ENCODE peak calls at places on chromosomes 16 and 17, in four cellular contexts. One of them, this sample, is unnamed.

GRCh38 chr16:10421596-10421995 is 35.7 kb downstream of the ATF7IP2 start:
- DNase-seq in heart left ventricle: no peak
- DNase-seq in mucosa of descending colon: no peak
- DNase-seq in right atrium auricular region: no peak
- DNase-seq in this sample: no peak

GRCh38 chr16:35795361-35796029 is 2336.1 kb downstream of the TP53TG3F start:
- DNase-seq in heart left ventricle: no peak
- DNase-seq in mucosa of descending colon: no peak
- DNase-seq in right atrium auricular region: no peak
- DNase-seq in this sample: peak

GRCh38 chr16:86761117-86761971 is 183.0 kb downstream of the FOXL1 start:
- DNase-seq in heart left ventricle: peak
- DNase-seq in mucosa of descending colon: peak
- DNase-seq in right atrium auricular region: peak
- DNase-seq in this sample: peak

GRCh38 chr17:13197586-13197985 is 179.8 kb upstream of the ELAC2 start:
- DNase-seq in heart left ventricle: no peak
- DNase-seq in mucosa of descending colon: no peak
- DNase-seq in right atrium auricular region: no peak
- DNase-seq in this sample: no peak

GRCh38 chr16:48158296-48158695 is 2.5 kb upstream of the ABCC12 start:
- DNase-seq in heart left ventricle: no peak
- DNase-seq in mucosa of descending colon: no peak
- DNase-seq in right atrium auricular region: no peak
- DNase-seq in this sample: no peak

GRCh38 chr17:45262516-45263476 is 902 bp upstream of the SPATA32 start:
- DNase-seq in heart left ventricle: peak
- DNase-seq in mucosa of descending colon: no peak
- DNase-seq in right atrium auricular region: no peak
- DNase-seq in this sample: no peak

GRCh38 chr17:70521821-70522256 is 352.5 kb downstream of the KCNJ2 start:
- DNase-seq in heart left ventricle: peak
- DNase-seq in mucosa of descending colon: peak
- DNase-seq in right atrium auricular region: peak
- DNase-seq in this sample: peak

GRCh38 chr17:64741924-64742670 is 80.0 kb upstream of the SMURF2 start:
- DNase-seq in heart left ventricle: peak
- DNase-seq in mucosa of descending colon: no peak
- DNase-seq in right atrium auricular region: peak
- DNase-seq in this sample: peak

GRCh38 chr16:53743149-53743566 is 39.2 kb downstream of the FTO start:
- DNase-seq in heart left ventricle: no peak
- DNase-seq in mucosa of descending colon: peak
- DNase-seq in right atrium auricular region: no peak
- DNase-seq in this sample: no peak

GRCh38 chr16:69089091-69089912 is 16.2 kb upstream of the HAS3 start:
- DNase-seq in heart left ventricle: no peak
- DNase-seq in mucosa of descending colon: no peak
- DNase-seq in right atrium auricular region: no peak
- DNase-seq in this sample: peak

GRCh38 chr17:44065668-44066203 is 735 bp downstream of the LSM12 start:
- DNase-seq in heart left ventricle: no peak
- DNase-seq in mucosa of descending colon: peak
- DNase-seq in right atrium auricular region: no peak
- DNase-seq in this sample: no peak

GRCh38 chr16:84514874-84515835 is 10.7 kb upstream of the MEAK7 start:
- DNase-seq in heart left ventricle: no peak
- DNase-seq in mucosa of descending colon: peak
- DNase-seq in right atrium auricular region: no peak
- DNase-seq in this sample: no peak

GRCh38 chr16:67726106-67727034 is 7.3 kb upstream of the GFOD2 start:
- DNase-seq in heart left ventricle: no peak
- DNase-seq in mucosa of descending colon: no peak
- DNase-seq in right atrium auricular region: no peak
- DNase-seq in this sample: no peak

GRCh38 chr16:85583491-85584181 is 29.5 kb upstream of the GSE1 start:
- DNase-seq in heart left ventricle: no peak
- DNase-seq in mucosa of descending colon: no peak
- DNase-seq in right atrium auricular region: no peak
- DNase-seq in this sample: no peak

GRCh38 chr16:85055503-85056210 is 28.1 kb downstream of the KIAA0513 start:
- DNase-seq in heart left ventricle: no peak
- DNase-seq in mucosa of descending colon: peak
- DNase-seq in right atrium auricular region: peak
- DNase-seq in this sample: peak

GRCh38 chr17:82884341-82884871 is 44.6 kb upstream of the ZNF750 start:
- DNase-seq in heart left ventricle: peak
- DNase-seq in mucosa of descending colon: no peak
- DNase-seq in right atrium auricular region: no peak
- DNase-seq in this sample: no peak

GRCh38 chr16:86951831-86952598 is 365.2 kb downstream of the C16orf95 start:
- DNase-seq in heart left ventricle: peak
- DNase-seq in mucosa of descending colon: no peak
- DNase-seq in right atrium auricular region: peak
- DNase-seq in this sample: no peak

GRCh38 chr16:57810197-57811024 is 8.1 kb upstream of the KIFC3 start:
- DNase-seq in heart left ventricle: peak
- DNase-seq in mucosa of descending colon: peak
- DNase-seq in right atrium auricular region: peak
- DNase-seq in this sample: peak

GRCh38 chr17:50613596-50613995 is 21.1 kb upstream of the ABCC3 start:
- DNase-seq in heart left ventricle: no peak
- DNase-seq in mucosa of descending colon: no peak
- DNase-seq in right atrium auricular region: no peak
- DNase-seq in this sample: no peak

GRCh38 chr16:62190426-62190825 is 154.2 kb upstream of the CDH8 start:
- DNase-seq in heart left ventricle: no peak
- DNase-seq in mucosa of descending colon: no peak
- DNase-seq in right atrium auricular region: no peak
- DNase-seq in this sample: peak

GRCh38 chr17:43019418-43019817 is 2.8 kb downstream of the VAT1 start:
- DNase-seq in heart left ventricle: no peak
- DNase-seq in mucosa of descending colon: no peak
- DNase-seq in right atrium auricular region: no peak
- DNase-seq in this sample: peak

GRCh38 chr16:11560701-11561439 is 25.8 kb downstream of the LITAF start:
- DNase-seq in heart left ventricle: no peak
- DNase-seq in mucosa of descending colon: peak
- DNase-seq in right atrium auricular region: no peak
- DNase-seq in this sample: no peak

GRCh38 chr16:87844374-87844733 is 25.0 kb downstream of the SLC7A5 start:
- DNase-seq in heart left ventricle: peak
- DNase-seq in mucosa of descending colon: no peak
- DNase-seq in right atrium auricular region: no peak
- DNase-seq in this sample: no peak

GRCh38 chr17:66982011-66982508 is 17.6 kb downstream of the CACNG4 start:
- DNase-seq in heart left ventricle: no peak
- DNase-seq in mucosa of descending colon: no peak
- DNase-seq in right atrium auricular region: no peak
- DNase-seq in this sample: peak

GRCh38 chr16:8818499-8819270 is 21.0 kb downstream of the PMM2 start:
- DNase-seq in heart left ventricle: no peak
- DNase-seq in mucosa of descending colon: no peak
- DNase-seq in right atrium auricular region: no peak
- DNase-seq in this sample: no peak

GRCh38 chr16:53093162-53093744 is 38.5 kb downstream of the CHD9 start:
- DNase-seq in heart left ventricle: no peak
- DNase-seq in mucosa of descending colon: no peak
- DNase-seq in right atrium auricular region: no peak
- DNase-seq in this sample: no peak

GRCh38 chr17:80253631-80254395 is 6.8 kb upstream of the RNF213 start:
- DNase-seq in heart left ventricle: no peak
- DNase-seq in mucosa of descending colon: no peak
- DNase-seq in right atrium auricular region: no peak
- DNase-seq in this sample: no peak

GRCh38 chr17:46193246-46193625 is at the start of gene KANSL1:
- DNase-seq in heart left ventricle: peak
- DNase-seq in mucosa of descending colon: peak
- DNase-seq in right atrium auricular region: peak
- DNase-seq in this sample: peak

GRCh38 chr17:76868669-76869208 is 535 bp downstream of the MGAT5B start:
- DNase-seq in heart left ventricle: no peak
- DNase-seq in mucosa of descending colon: no peak
- DNase-seq in right atrium auricular region: no peak
- DNase-seq in this sample: no peak

GRCh38 chr17:76869209-76869877 is 1.1 kb downstream of the MGAT5B start:
- DNase-seq in heart left ventricle: no peak
- DNase-seq in mucosa of descending colon: no peak
- DNase-seq in right atrium auricular region: no peak
- DNase-seq in this sample: no peak

GRCh38 chr17:76871668-76872067 is 3.5 kb downstream of the MGAT5B start:
- DNase-seq in heart left ventricle: no peak
- DNase-seq in mucosa of descending colon: no peak
- DNase-seq in right atrium auricular region: no peak
- DNase-seq in this sample: no peak

GRCh38 chr17:76868176-76868668 is at the start of gene MGAT5B:
- DNase-seq in heart left ventricle: peak
- DNase-seq in mucosa of descending colon: peak
- DNase-seq in right atrium auricular region: peak
- DNase-seq in this sample: peak

GRCh38 chr17:76869878-76870714 is 1.9 kb downstream of the MGAT5B start:
- DNase-seq in heart left ventricle: no peak
- DNase-seq in mucosa of descending colon: no peak
- DNase-seq in right atrium auricular region: no peak
- DNase-seq in this sample: no peak
- H3K4me3 ChIP-seq in heart left ventricle: no peak
- H3K4me3 ChIP-seq in mucosa of descending colon: no peak
- H3K4me3 ChIP-seq in right atrium auricular region: no peak
- H3K4me3 ChIP-seq in this sample: no peak

GRCh38 chr17:28491860-28492259 is 14.3 kb upstream of the FOXN1 start:
- DNase-seq in heart left ventricle: no peak
- DNase-seq in mucosa of descending colon: no peak
- DNase-seq in right atrium auricular region: no peak
- DNase-seq in this sample: no peak

GRCh38 chr17:28491286-28491685 is 14.9 kb upstream of the FOXN1 start:
- DNase-seq in heart left ventricle: no peak
- DNase-seq in mucosa of descending colon: no peak
- DNase-seq in right atrium auricular region: no peak
- DNase-seq in this sample: no peak

GRCh38 chr17:28493467-28493866 is 12.7 kb upstream of the FOXN1 start:
- DNase-seq in heart left ventricle: no peak
- DNase-seq in mucosa of descending colon: no peak
- DNase-seq in right atrium auricular region: no peak
- DNase-seq in this sample: no peak

GRCh38 chr17:28494445-28495188 is 11.5 kb upstream of the FOXN1 start:
- DNase-seq in heart left ventricle: peak
- DNase-seq in mucosa of descending colon: peak
- DNase-seq in right atrium auricular region: peak
- DNase-seq in this sample: peak

DNA sequence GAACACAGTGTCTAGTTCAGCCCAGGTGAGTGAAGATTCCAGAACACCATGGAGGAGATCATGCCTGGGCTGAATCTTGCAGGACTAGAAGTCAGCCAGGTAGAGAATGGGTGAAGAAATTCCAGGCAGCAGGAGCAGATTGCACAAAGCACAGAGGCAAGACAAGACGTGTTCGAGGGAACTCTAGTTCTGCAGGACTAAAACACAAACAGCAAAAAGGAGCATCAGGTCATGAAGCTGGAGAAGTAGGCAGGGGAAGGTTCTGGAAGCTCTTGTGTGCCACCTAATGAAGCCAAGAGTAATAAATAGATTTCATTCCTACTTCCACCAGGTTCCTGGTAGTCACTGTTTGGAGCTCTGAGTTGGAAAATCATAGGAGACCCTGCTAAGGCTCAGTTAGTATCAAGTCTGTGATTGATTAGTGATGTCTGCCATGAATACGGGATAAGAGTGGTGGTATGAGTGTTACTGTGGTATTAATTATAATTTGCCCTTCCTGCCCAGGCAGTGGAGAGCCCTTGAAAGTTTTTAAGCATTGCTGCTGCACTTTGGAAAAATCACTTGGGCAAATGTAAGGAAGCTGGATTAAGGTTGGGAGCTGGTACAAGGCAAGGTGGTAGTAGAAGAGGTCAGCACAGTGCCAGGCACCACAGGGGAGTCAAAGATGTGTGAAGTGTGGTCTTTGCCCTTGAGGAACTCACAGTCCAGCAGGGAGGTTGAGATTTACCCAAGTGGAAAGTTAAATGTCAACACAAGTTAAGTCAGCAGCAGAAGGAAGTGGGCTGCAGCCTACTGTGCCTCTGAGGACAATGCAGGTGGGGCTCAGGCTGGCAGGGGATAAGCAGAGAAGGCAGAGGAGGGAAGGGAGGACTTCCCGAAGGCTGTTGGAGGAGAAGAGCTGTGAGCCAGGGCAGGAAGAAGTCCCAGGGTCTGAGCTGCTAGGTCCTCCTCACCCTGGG is 13.5 kb upstream of the FOXN1 start:
- DNase-seq in heart left ventricle: no peak
- DNase-seq in mucosa of descending colon: no peak
- DNase-seq in right atrium auricular region: no peak
- DNase-seq in this sample: no peak
- TF ChIP-seq CTCF in heart left ventricle: no peak
- TF ChIP-seq CTCF in mucosa of descending colon: no peak
- TF ChIP-seq CTCF in right atrium auricular region: no peak
- TF ChIP-seq CTCF in this sample: no peak

DNA sequence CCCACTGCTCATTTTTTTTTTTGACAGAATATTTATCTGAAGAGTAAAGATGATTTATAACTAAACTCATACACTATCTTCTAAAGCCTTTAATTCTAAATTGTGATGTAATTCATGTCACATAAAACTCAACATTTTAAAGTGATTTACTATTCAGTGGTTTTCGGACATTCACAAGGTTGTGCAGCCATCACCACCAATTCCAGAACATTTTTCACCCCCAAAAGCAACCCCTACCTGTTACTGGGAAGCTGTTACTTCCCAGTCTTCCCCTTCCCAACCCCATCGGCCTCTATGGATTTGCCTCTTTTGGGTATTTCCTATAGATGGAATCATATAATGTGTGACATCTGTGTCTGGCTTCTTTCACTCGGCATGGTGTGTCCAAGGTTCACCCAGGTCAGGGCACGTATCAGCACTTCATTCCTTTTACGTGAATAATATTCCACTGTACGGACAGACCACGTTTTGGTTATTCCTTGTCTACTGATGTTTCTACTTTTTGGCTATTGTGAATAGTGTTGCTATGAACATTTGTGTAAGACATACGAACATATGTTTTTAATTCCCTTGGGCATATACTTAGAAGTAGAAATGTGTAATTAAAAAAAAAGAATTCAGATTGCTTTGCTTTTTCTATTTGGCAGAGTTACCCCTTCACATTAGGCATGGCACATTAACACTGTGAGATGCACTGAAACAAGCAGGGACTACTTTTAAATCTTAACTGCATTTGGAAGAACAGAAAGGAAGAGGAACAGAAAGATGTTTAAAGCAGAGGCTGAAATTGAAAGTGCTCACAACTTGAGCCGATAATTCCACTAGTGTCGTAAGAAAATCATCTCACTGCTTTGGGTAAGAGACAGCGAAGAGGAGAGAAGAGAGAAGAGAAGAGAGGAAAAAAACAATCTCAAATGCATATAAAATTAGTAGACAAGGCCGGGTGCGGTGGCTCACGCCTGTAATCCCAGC is 105.4 kb downstream of the VPS53 start:
- DNase-seq in heart left ventricle: no peak
- DNase-seq in mucosa of descending colon: no peak
- DNase-seq in right atrium auricular region: no peak
- DNase-seq in this sample: no peak
- H3K4me3 ChIP-seq in heart left ventricle: no peak
- H3K4me3 ChIP-seq in mucosa of descending colon: no peak
- H3K4me3 ChIP-seq in right atrium auricular region: no peak
- H3K4me3 ChIP-seq in this sample: no peak

GRCh38 chr16:49183911-49184310 is 97.7 kb downstream of the CBLN1 start:
- DNase-seq in heart left ventricle: no peak
- DNase-seq in mucosa of descending colon: peak
- DNase-seq in right atrium auricular region: no peak
- DNase-seq in this sample: peak
- TF ChIP-seq CTCF in heart left ventricle: no peak
- TF ChIP-seq CTCF in mucosa of descending colon: peak
- TF ChIP-seq CTCF in right atrium auricular region: no peak
- TF ChIP-seq CTCF in this sample: peak